ENCODE peak calls at places on chromosome 18, in seven cellular contexts. J is colonic mucosa, O is fibroblast of lung, R is stomach, B is heart right ventricle, P is upper lobe of right lung, N is esophagus squamous epithelium. X is an unnamed sample.

GRCh38 chr18:5490753-5491240 is 53.0 kb downstream of the EPB41L3 start:
- DNase-seq in B (no peak), J (no peak), N (no peak), P (no peak), O (no peak), R (no peak), X (no peak)

GRCh38 chr18:21163647-21164625 is 52.3 kb upstream of the ROCK1 start:
- DNase-seq in R (no peak), O (peak; percentile 96), B (peak; percentile 12), J (no peak), N (no peak), P (no peak), X (no peak)

GRCh38 chr18:8854962-8855361 is 149.6 kb downstream of the MTCL1 start:
- DNase-seq in J (no peak), B (no peak), N (no peak), P (no peak), O (no peak), R (no peak), X (no peak)

GRCh38 chr18:30486856-30487255 is 555.7 kb downstream of the DSC3 start:
- DNase-seq in O (peak; percentile 42), N (no peak), B (no peak), P (no peak), R (no peak), J (no peak), X (no peak)

GRCh38 chr18:45049548-45050307 is 369.0 kb downstream of the SETBP1 start:
- DNase-seq in B (no peak), J (no peak), R (no peak), O (peak; percentile 45), N (no peak), P (no peak), X (no peak)

GRCh38 chr18:26473721-26474120 is 74.6 kb downstream of the KCTD1 start:
- DNase-seq in N (no peak), O (peak; percentile 75), P (no peak), R (no peak), J (no peak), B (no peak), X (no peak)

GRCh38 chr18:37299471-37300304 is 265.9 kb downstream of the CELF4 start:
- DNase-seq in P (peak; percentile 82), B (peak; percentile 85), O (peak; percentile 97), N (peak; percentile 3), R (peak; percentile 85), J (peak; percentile 81), X (no peak)

GRCh38 chr18:5890606-5891360 is 4.5 kb downstream of the TMEM200C start:
- DNase-seq in O (no peak), P (peak; percentile 79), B (no peak), J (peak; percentile 29), R (peak; percentile 34), N (no peak), X (peak; percentile 70)

GRCh38 chr18:62073882-62074281 is 113.0 kb downstream of the PIGN start:
- DNase-seq in P (no peak), O (no peak), J (no peak), B (no peak), R (no peak), N (no peak), X (no peak)

GRCh38 chr18:60846396-60846795 is 473.8 kb upstream of the MC4R start:
- DNase-seq in J (no peak), O (no peak), N (no peak), B (no peak), P (no peak), R (no peak), X (no peak)

GRCh38 chr18:36872329-36872728 is 43.4 kb downstream of the KIAA1328 start:
- DNase-seq in R (no peak), N (no peak), O (no peak), J (no peak), B (no peak), P (no peak), X (no peak)

GRCh38 chr18:72833471-72833870 is 34.3 kb downstream of the NETO1 start:
- DNase-seq in R (no peak), P (no peak), O (no peak), J (no peak), N (no peak), B (no peak), X (no peak)

GRCh38 chr18:22293417-22293816 is 124.0 kb downstream of the GATA6 start:
- DNase-seq in O (peak; percentile 38), R (no peak), B (no peak), P (no peak), N (no peak), J (no peak), X (no peak)

GRCh38 chr18:74897971-74898657 is 300.4 kb downstream of the ZNF407 start:
- DNase-seq in N (no peak), R (no peak), O (peak; percentile 67), J (no peak), B (no peak), P (no peak), X (no peak)

GRCh38 chr18:40607741-40608140 is 1347.3 kb upstream of the PIK3C3 start:
- DNase-seq in O (no peak), N (no peak), B (no peak), R (no peak), J (no peak), P (no peak), X (no peak)

GRCh38 chr18:48003426-48004349 is 73.2 kb upstream of the SMAD2 start:
- DNase-seq in O (peak; percentile 30), R (peak; percentile 52), P (no peak), N (no peak), B (peak; percentile 73), J (peak; percentile 76), X (no peak)

GRCh38 chr18:61209802-61210201 is 123.4 kb upstream of the CDH20 start:
- DNase-seq in J (no peak), B (no peak), O (no peak), N (no peak), R (no peak), P (no peak), X (no peak)

GRCh38 chr18:46071615-46071893 is 506 bp downstream of the PSTPIP2 start:
- DNase-seq in J (no peak), P (no peak), B (no peak), N (no peak), R (no peak), O (no peak), X (peak; percentile 33)

GRCh38 chr18:73340135-73340934 is 472.5 kb upstream of the NETO1 start:
- DNase-seq in N (no peak), B (no peak), J (no peak), R (no peak), P (no peak), O (peak; percentile 17), X (no peak)

GRCh38 chr18:35933982-35934381 is 38.5 kb upstream of the RMP24 start:
- DNase-seq in B (no peak), O (no peak), R (no peak), P (no peak), J (no peak), N (no peak), X (no peak)

GRCh38 chr18:41745166-41746049 is 209.6 kb upstream of the PIK3C3 start:
- DNase-seq in B (peak; percentile 23), R (peak; percentile 61), J (peak; percentile 29), N (no peak), O (peak; percentile 58), P (no peak), X (no peak)

GRCh38 chr18:75160315-75160714 is 48.6 kb downstream of the PTGR3 start:
- DNase-seq in P (no peak), J (no peak), R (no peak), N (no peak), O (no peak), B (no peak), X (no peak)

GRCh38 chr18:44839239-44839666 is 158.6 kb downstream of the SETBP1 start:
- DNase-seq in P (peak; percentile 76), B (peak; percentile 76), N (peak; percentile 12), R (peak; percentile 74), O (peak; percentile 69), J (peak; percentile 82), X (peak; percentile 50)

DNA sequence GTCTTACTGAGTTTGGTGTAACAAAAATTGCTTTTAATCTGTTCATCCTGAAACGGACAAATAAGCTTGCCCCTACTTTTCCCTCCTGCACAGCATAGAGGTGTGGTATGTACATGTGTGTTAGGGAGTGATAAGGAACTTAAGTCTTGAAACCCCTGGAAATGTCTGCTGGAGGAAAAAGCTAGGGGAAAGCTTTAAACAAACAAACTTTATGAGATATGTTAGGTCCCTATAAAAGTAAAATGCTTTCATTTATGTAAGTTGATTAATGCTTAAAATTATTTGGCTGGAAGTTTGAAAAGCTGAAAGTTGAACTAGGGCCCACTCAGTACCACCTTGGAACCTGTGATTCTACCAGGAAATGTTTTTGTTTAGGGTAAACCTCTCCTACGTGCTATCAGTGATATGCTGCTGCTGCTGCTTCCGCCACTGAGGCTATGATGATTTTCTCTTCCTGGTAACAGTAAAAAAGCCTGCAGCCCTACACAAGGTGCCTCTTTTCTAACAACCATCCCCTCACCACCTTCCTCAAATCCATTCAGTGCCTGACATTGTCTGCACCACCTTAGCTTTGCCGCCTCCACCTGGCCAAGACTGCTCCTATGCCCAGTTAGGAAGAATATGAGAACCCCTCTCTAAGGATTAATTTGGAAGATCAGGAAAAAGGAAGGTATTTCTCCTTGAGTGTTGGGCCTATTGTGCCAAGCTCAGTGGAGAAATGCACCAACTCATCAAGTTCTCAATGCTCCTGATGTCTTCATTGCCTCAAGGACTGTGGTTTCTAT is 2.5 kb upstream of the YES1 start:
- DNase-seq in N (no peak), P (no peak), J (peak; percentile 32), O (no peak), B (no peak), R (no peak), X (no peak)
- TF ChIP-seq CTCF in N (no peak), P (no peak), J (no peak), O (no peak), B (no peak), R (no peak), X (no peak)

DNA sequence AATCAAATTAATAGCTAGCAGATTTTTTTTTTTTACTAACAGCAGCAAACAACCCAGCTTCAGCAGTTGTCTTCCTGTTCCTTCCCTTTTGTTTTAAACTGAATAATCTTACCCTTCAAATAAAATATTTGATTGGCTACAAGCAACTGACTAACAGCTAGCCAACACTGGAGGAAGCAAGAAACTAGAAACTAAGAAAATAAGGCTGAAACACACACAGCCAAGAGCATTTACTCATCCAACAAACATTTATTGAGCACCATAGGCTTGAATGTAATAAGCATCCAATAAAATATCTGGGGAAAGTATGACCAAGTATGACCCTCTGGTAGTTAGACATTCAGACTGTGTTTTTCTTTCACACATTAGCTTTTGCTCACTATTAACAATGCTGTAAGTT is 189.2 kb downstream of the CD226 start:
- DNase-seq in P (no peak), O (peak; percentile 9), N (no peak), J (no peak), R (no peak), B (no peak), X (no peak)
- H3K4me3 ChIP-seq in P (no peak overlapping the region), O (no peak overlapping the region), N (no peak overlapping the region), J (no peak overlapping the region), R (no peak overlapping the region), B (no peak overlapping the region), X (no peak overlapping the region)

GRCh38 chr18:50275503-50276036 is 5.8 kb downstream of the MBD1 start:
- DNase-seq in P (no peak), N (no peak), B (no peak), O (no peak), R (no peak), J (no peak), X (no peak)
- H3K36me3 ChIP-seq in P (peaks cover 86% of the 10 kb centered on the region), N (peaks cover 51% of the 10 kb centered on the region), B (peaks cover 16% of the 10 kb centered on the region), O (peaks cover 39% of the 10 kb centered on the region), R (peaks cover 69% of the 10 kb centered on the region), J (peaks cover 59% of the 10 kb centered on the region), X (peaks cover 50% of the 10 kb centered on the region)

DNA sequence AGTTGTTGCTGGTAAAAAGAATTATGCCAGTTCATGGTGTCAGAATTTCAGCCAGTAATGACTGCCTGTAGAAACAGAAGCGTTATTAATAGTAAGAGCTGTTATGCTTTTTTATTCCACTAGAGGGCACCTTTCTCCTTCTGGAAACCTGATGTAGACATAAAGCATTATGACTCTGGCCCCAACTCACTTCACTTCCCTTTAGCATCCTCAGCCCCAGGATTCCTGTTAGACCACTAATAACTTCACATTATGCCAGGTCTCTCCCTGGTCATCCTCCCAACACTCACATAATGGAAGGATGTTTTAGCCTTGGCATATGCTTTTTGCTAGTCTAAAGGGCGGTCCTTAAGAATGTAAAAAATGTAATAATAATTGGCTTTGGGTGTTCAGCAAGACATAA is 34.9 kb downstream of the C18orf54 start:
- DNase-seq in J (no peak), R (no peak), P (no peak), O (peak; percentile 72), B (no peak), N (no peak), X (peak; percentile 19)
- TF ChIP-seq CTCF in J (peak; percentile 77), R (peak; percentile 63), P (peak; percentile 84), O (peak; percentile 68), B (peak; percentile 75), N (peak; percentile 70), X (peak; percentile 62)

X was measured in GM06990.